ENCODE peak calls at places on chromosomes 16 and 17, in five cellular contexts. W is CD8-positive, alpha-beta T cell; R is AG04450; L is dorsolateral prefrontal cortex; F is CD4-positive, alpha-beta T cell. H is an unnamed sample.

GRCh38 chr17:17886253-17886652 is 49.5 kb upstream of the SREBF1 start:
- DNase-seq in W (no peak), R (no peak), L (no peak), F (no peak), H (no peak)

GRCh38 chr17:35214631-35215273 is 20.6 kb upstream of the SLC35G3 start:
- DNase-seq in W (peak; percentile 53), R (no peak), L (no peak), F (peak; percentile 32), H (no peak)

GRCh38 chr17:72479113-72479512 is 358.3 kb downstream of the SOX9 start:
- DNase-seq in W (no peak), R (no peak), L (no peak), F (no peak), H (no peak)

GRCh38 chr17:80277751-80278671 is 17.4 kb downstream of the RNF213 start:
- DNase-seq in W (no peak), R (no peak), L (no peak), F (no peak), H (no peak)

GRCh38 chr17:67712375-67712774 is 5.4 kb upstream of the NOL11 start:
- DNase-seq in W (no peak), R (no peak), L (no peak), F (no peak), H (no peak)

GRCh38 chr16:28181557-28181914 is 30.2 kb downstream of the XPO6 start:
- DNase-seq in W (no peak), R (peak; percentile 91), L (no peak), F (no peak), H (peak; percentile 73)

GRCh38 chr16:70448075-70448474 is 6.3 kb upstream of the FCSK start:
- DNase-seq in W (no peak), R (no peak), L (no peak), F (no peak), H (no peak)

GRCh38 chr17:27807567-27808470 is 7.5 kb upstream of the NOS2 start:
- DNase-seq in W (peak; percentile 71), R (no peak), L (no peak), F (peak; percentile 45), H (no peak)

GRCh38 chr17:79020631-79021301 is 3.2 kb upstream of the C1QTNF1 start:
- DNase-seq in W (no peak), R (no peak), L (no peak), F (no peak), H (no peak)

GRCh38 chr16:84068041-84068440 is 25.4 kb upstream of the SLC38A8 start:
- DNase-seq in W (no peak), R (no peak), L (no peak), F (no peak), H (no peak)

GRCh38 chr17:19833914-19834313 is 33.8 kb downstream of the ULK2 start:
- DNase-seq in W (no peak), R (no peak), L (no peak), F (no peak), H (no peak)

GRCh38 chr16:30948956-30949654 is at the start of gene ORAI3:
- DNase-seq in W (peak; percentile 30), R (no peak), L (peak; percentile 86), F (peak; percentile 29), H (peak; percentile 48)

GRCh38 chr16:35744716-35745115 is 2285.3 kb downstream of the TP53TG3F start:
- DNase-seq in W (no peak), R (no peak), L (no peak), F (no peak), H (no peak)

GRCh38 chr16:72983241-72983640 is 64.7 kb downstream of the ZFHX3 start:
- DNase-seq in W (no peak), R (no peak), L (no peak), F (no peak), H (no peak)

GRCh38 chr16:12153662-12154061 is 177.1 kb downstream of the SNX29 start:
- DNase-seq in W (no peak), R (no peak), L (no peak), F (no peak), H (no peak)

GRCh38 chr16:86740817-86741799 is 162.8 kb downstream of the FOXL1 start:
- DNase-seq in W (no peak), R (no peak), L (peak; percentile 26), F (no peak), H (peak; percentile 27)

GRCh38 chr16:50146479-50147435 is 6.3 kb upstream of the TENT4B start:
- DNase-seq in W (no peak), R (no peak), L (no peak), F (no peak), H (no peak)

GRCh38 chr16:19316846-19317245 is 31.3 kb downstream of the CLEC19A start:
- DNase-seq in W (no peak), R (no peak), L (no peak), F (no peak), H (no peak)

GRCh38 chr17:74211929-74212261 is 1.5 kb upstream of the TTYH2 start:
- DNase-seq in W (no peak), R (no peak), L (no peak), F (no peak), H (no peak)

GRCh38 chr16:67598527-67598926 is 36.2 kb downstream of the CTCF start:
- DNase-seq in W (no peak), R (peak; percentile 11), L (no peak), F (no peak), H (no peak)

GRCh38 chr17:42017866-42018200 is 594 bp upstream of the DNAJC7 start:
- DNase-seq in W (no peak), R (no peak), L (no peak), F (no peak), H (peak; percentile 72)

GRCh38 chr16:88569614-88569984 is 604 bp upstream of the ZC3H18 start:
- DNase-seq in W (no peak), R (no peak), L (no peak), F (no peak), H (peak; percentile 5)

GRCh38 chr17:30530346-30531025 is 53.3 kb downstream of the GOSR1 start:
- DNase-seq in W (no peak), R (peak; percentile 23), L (no peak), F (no peak), H (no peak)

GRCh38 chr16:15457958-15458357 is 23.6 kb downstream of the BMERB1 start:
- DNase-seq in W (no peak), R (no peak), L (no peak), F (no peak), H (no peak)

GRCh38 chr17:62717589-62718342 is 90.3 kb downstream of the MRC2 start:
- DNase-seq in W (no peak), R (no peak), L (no peak), F (no peak), H (no peak)

GRCh38 chr16:77850637-77851330 is 62.4 kb downstream of the VAT1L start:
- DNase-seq in W (no peak), R (no peak), L (no peak), F (no peak), H (no peak)

GRCh38 chr16:81873843-81874752 is 95.0 kb downstream of the PLCG2 start:
- DNase-seq in W (peak; percentile 47), R (no peak), L (no peak), F (peak; percentile 14), H (peak; percentile 73)

GRCh38 chr16:2206420-2206779 is 1.1 kb downstream of the MLST8 start:
- DNase-seq in W (no peak), R (no peak), L (no peak), F (no peak), H (no peak)

GRCh38 chr16:2205104-2205966 is at the start of gene MLST8:
- DNase-seq in W (peak; percentile 92), R (peak; percentile 78), L (peak; percentile 88), F (peak; percentile 90), H (peak; percentile 91)

GRCh38 chr16:2205967-2206313 is 686 bp downstream of the MLST8 start:
- DNase-seq in W (no peak), R (no peak), L (no peak), F (no peak), H (no peak)

GRCh38 chr16:2206780-2207433 is 1.7 kb downstream of the MLST8 start:
- DNase-seq in W (no peak), R (no peak), L (no peak), F (no peak), H (no peak)

GRCh38 chr16:2204727-2205103 is 539 bp upstream of the MLST8 start:
- DNase-seq in W (no peak), R (no peak), L (no peak), F (no peak), H (no peak)
- H3K27ac ChIP-seq in W (peak overlapping the region; percentile 83), R (peak overlapping the region; percentile 52), L (peak overlapping the region; percentile 100), F (peak overlapping the region; percentile 94), H (peak overlapping the region; percentile 93)

GRCh38 chr16:886802-887731 is 83.7 kb downstream of the LMF1 start:
- DNase-seq in W (no peak), R (no peak), L (peak; percentile 40), F (no peak), H (no peak)

GRCh38 chr16:885391-885790 is 84.9 kb upstream of the GNG13 start:
- DNase-seq in W (no peak), R (no peak), L (no peak), F (no peak), H (no peak)

GRCh38 chr16:884232-884631 is 83.7 kb upstream of the GNG13 start:
- DNase-seq in W (no peak), R (no peak), L (no peak), F (no peak), H (no peak)

GRCh38 chr16:887846-888245 is 82.9 kb downstream of the LMF1 start:
- DNase-seq in W (no peak), R (no peak), L (peak; percentile 33), F (no peak), H (no peak)

GRCh38 chr16:886084-886543 is 84.7 kb downstream of the LMF1 start:
- DNase-seq in W (no peak), R (no peak), L (peak; percentile 57), F (no peak), H (no peak)
- H3K27ac ChIP-seq in W (no peak overlapping the region), R (no peak overlapping the region), L (peak overlapping the region; percentile 40), F (no peak overlapping the region), H (no peak overlapping the region)

GRCh38 chr16:4900750-4901149 is 36.2 kb downstream of the PPL start:
- DNase-seq in W (no peak), R (no peak), L (no peak), F (no peak), H (no peak)
- H3K27ac ChIP-seq in W (no peak overlapping the region), R (no peak overlapping the region), L (no peak overlapping the region), F (no peak overlapping the region), H (peak overlapping the region; percentile 43)

GRCh38 chr16:54511181-54511731 is 224.7 kb upstream of the IRX3 start:
- DNase-seq in W (no peak), R (no peak), L (no peak), F (no peak), H (no peak)

GRCh38 chr16:54509406-54509931 is 222.9 kb upstream of the IRX3 start:
- DNase-seq in W (no peak), R (no peak), L (no peak), F (no peak), H (no peak)

GRCh38 chr16:54507091-54507490 is 220.5 kb upstream of the IRX3 start:
- DNase-seq in W (no peak), R (no peak), L (no peak), F (no peak), H (no peak)

GRCh38 chr16:54512461-54512860 is 225.9 kb upstream of the IRX3 start:
- DNase-seq in W (no peak), R (no peak), L (no peak), F (no peak), H (no peak)

DNA sequence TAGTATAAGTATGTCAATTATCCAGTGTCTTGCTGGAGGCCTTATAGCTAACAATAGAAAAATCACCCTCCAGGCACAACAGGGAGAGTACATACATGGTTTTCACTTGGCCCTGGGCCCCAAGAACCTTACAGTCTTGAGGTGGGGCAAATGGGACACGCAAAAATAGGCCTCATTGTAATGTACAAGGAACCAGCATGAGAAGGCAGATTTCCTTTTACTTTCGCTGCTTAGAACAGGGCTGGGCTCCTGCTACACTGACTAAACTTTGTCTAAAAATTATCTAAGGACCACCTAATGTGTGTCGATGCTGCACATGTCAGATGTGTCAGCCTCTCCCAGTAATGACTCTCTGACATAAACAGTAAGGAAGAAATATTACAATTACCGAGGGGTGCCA is 224.0 kb upstream of the IRX3 start:
- DNase-seq in W (no peak), R (no peak), L (no peak), F (no peak), H (no peak)
- H3K27ac ChIP-seq in W (no peak overlapping the region), R (no peak overlapping the region), L (no peak overlapping the region), F (no peak overlapping the region), H (no peak overlapping the region)